ENCODE peak calls at places on chromosomes 11 and 22, in five cellular contexts. B, V, M, U and O are unnamed samples.

GRCh38 chr11:84930863-84931262 is 696.3 kb downstream of the DLG2 start:
- DNase-seq in B (no peak), V (no peak), M (no peak), U (no peak), O (no peak)

GRCh38 chr22:48710410-48710809 is 1117.3 kb downstream of the BRD1 start:
- DNase-seq in B (no peak), V (no peak), M (no peak), U (no peak), O (no peak)

GRCh38 chr11:944711-945470 is 19.2 kb downstream of the AP2A2 start:
- DNase-seq in B (no peak), V (no peak), M (no peak), U (no peak), O (no peak)

GRCh38 chr22:38176170-38176741 is 5.4 kb downstream of the PLA2G6 start:
- DNase-seq in B (peak; percentile 29), V (peak; percentile 62), M (peak; percentile 59), U (peak; percentile 61), O (peak; percentile 86)

GRCh38 chr11:92329644-92330043 is 105.0 kb downstream of the FAT3 start:
- DNase-seq in B (no peak), V (no peak), M (no peak), U (no peak), O (no peak)

GRCh38 chr22:19818264-19819208 is 36.1 kb downstream of the GNB1L start:
- DNase-seq in B (no peak), V (no peak), M (no peak), U (no peak), O (peak; percentile 58)

GRCh38 chr11:20854214-20854613 is 184.8 kb downstream of the NELL1 start:
- DNase-seq in B (no peak), V (peak; percentile 18), M (no peak), U (no peak), O (no peak)

GRCh38 chr11:75583710-75584658 is 21.9 kb downstream of the SERPINH1 start:
- DNase-seq in B (no peak), V (peak; percentile 82), M (no peak), U (peak; percentile 58), O (peak; percentile 75)

GRCh38 chr22:45428391-45429385 is 15.2 kb downstream of the RIBC2 start:
- DNase-seq in B (no peak), V (no peak), M (no peak), U (no peak), O (peak; percentile 16)

GRCh38 chr11:76699461-76700091 is 29.0 kb upstream of the LRRC32 start:
- DNase-seq in B (no peak), V (no peak), M (no peak), U (no peak), O (no peak)

GRCh38 chr11:2929880-2930704 is 872 bp upstream of the PHLDA2 start:
- DNase-seq in B (no peak), V (peak; percentile 84), M (no peak), U (no peak), O (peak; percentile 21)

GRCh38 chr11:86120807-86121206 is 51.9 kb upstream of the PICALM start:
- DNase-seq in B (no peak), V (no peak), M (no peak), U (no peak), O (no peak)

GRCh38 chr22:31973739-31974138 is 29.4 kb downstream of the YWHAH start:
- DNase-seq in B (no peak), V (no peak), M (no peak), U (no peak), O (no peak)

GRCh38 chr11:77131560-77131959 is 3.5 kb downstream of the MYO7A start:
- DNase-seq in B (no peak), V (no peak), M (no peak), U (no peak), O (no peak)

GRCh38 chr22:36453855-36454378 is 27.5 kb downstream of the TXN2 start:
- DNase-seq in B (no peak), V (no peak), M (no peak), U (no peak), O (no peak)

GRCh38 chr11:113697798-113698407 is 8.2 kb downstream of the TMPRSS5 start:
- DNase-seq in B (no peak), V (no peak), M (no peak), U (no peak), O (no peak)
- H3K27ac ChIP-seq in B (no peak overlapping the region), V (no peak overlapping the region), M (no peak overlapping the region), U (no peak overlapping the region), O (no peak overlapping the region)

DNA sequence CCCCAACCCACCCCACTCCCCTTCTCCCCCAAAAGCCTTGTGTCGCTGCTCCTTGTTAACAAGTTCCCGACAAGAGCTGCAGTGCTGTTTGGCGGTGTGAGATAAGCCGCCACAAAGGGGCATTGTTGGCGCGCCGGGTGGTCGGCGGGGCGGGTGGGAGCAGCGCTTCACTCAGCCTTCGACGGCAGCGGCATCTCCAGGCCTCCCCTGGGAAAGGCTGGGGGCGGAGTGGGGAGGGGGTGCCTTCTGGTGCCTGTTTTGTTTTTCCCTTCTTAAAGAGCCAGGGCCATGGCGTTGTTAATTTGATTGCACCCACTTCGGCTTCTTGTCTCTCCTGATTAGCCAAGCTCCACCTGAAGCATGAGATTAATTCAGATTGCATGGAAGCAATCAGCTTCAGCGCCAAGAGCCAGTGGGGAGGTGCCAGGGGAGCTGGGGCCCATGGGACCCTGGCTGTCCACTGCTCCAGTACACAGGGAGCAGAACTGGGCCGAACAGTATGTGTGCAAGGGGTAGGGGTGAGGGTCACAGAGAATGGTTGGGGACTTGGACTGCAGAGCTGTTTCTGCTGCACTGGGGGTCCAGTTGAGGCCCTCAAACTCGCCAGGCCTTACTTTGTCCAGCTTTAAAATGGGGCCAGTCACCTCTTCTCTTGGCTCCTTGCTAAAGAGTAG is 165.1 kb downstream of the CEP164 start:
- DNase-seq in B (no peak), V (no peak), M (no peak), U (no peak), O (no peak)
- TF ChIP-seq CTCF in B (no peak), V (no peak), M (no peak), U (no peak), O (no peak)

GRCh38 chr11:69965821-69966582 is 112.1 kb upstream of the ANO1 start:
- DNase-seq in B (no peak), V (peak; percentile 74), M (no peak), U (no peak), O (no peak)
- H3K27me3 ChIP-seq in B (no peaks in the 10 kb centered on the region), V (no peaks in the 10 kb centered on the region), M (no peaks in the 10 kb centered on the region), U (no peaks in the 10 kb centered on the region), O (no peaks in the 10 kb centered on the region)

GRCh38 chr11:45333506-45333971 is 47.4 kb upstream of the SYT13 start:
- DNase-seq in B (no peak), V (peak; percentile 47), M (no peak), U (no peak), O (peak; percentile 38)
- H3K27ac ChIP-seq in B (no peak overlapping the region), V (peak overlapping the region; percentile 69), M (peak overlapping the region; percentile 57), U (no peak overlapping the region), O (peak overlapping the region; percentile 69)

DNA sequence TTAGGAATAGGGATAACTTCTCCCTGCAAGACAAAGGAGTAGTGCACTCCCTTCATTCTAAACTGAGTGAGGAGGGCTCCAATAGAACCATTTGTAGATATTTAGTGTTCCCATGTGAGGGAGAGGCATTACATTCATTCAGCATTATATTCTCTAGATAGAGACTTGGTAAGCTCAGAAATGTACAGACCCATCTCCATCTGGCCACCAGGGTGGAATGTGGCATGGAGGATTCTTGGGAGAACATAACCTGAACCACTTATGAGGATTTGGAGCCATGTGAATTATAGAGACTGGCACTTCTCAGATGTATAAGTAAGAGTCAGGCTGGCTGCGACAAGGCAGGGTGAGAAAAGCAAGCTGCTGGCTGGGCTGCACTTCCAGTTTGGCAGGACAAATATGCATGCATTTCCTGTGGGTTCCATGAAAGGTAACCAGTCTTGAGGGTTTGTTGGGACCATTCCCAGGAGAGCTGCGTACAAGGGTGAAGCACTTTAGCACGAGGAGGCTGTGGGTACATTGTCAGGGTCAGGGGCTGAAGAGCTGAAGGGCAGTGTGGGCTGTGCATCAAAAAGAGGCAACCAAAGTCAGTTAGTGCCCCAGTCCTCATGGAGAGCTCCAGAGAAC is 9.2 kb downstream of the RRP8 start:
- DNase-seq in B (no peak), V (no peak), M (no peak), U (peak; percentile 3), O (no peak)
- TF ChIP-seq CTCF in B (no peak), V (no peak), M (no peak), U (no peak), O (no peak)

GRCh38 chr22:42831712-42832111 is 25.4 kb downstream of the ARFGAP3 start:
- DNase-seq in B (no peak), V (no peak), M (no peak), U (no peak), O (no peak)

GRCh38 chr22:42829311-42829710 is 27.8 kb downstream of the ARFGAP3 start:
- DNase-seq in B (no peak), V (no peak), M (no peak), U (no peak), O (no peak)

GRCh38 chr22:42833104-42833503 is 24.0 kb downstream of the ARFGAP3 start:
- DNase-seq in B (no peak), V (no peak), M (no peak), U (no peak), O (no peak)

GRCh38 chr22:42834177-42834949 is 22.7 kb downstream of the ARFGAP3 start:
- DNase-seq in B (no peak), V (no peak), M (no peak), U (no peak), O (no peak)

DNA sequence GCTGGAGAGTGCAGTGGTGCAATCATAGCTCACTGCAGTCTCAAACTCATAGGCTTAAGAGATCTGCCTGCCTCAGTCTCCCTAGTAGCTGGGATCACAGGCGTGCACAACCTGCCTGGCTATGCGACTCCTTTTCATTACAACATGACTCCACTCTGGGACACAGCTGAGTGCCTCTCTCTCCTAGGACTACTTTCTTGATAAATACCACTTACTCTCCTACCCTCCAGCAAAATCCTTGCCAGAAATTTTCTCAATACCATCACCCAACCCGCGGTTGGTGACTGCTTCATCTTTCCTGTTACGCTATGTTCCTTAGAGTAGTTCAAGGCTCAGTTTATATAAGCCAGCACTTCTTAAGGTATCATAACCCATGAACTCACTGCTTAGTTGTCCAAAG is 26.9 kb downstream of the ARFGAP3 start:
- DNase-seq in B (no peak), V (no peak), M (no peak), U (no peak), O (no peak)
- H3K27me3 ChIP-seq in B (no peaks in the 10 kb centered on the region), V (no peaks in the 10 kb centered on the region), M (no peaks in the 10 kb centered on the region), U (no peaks in the 10 kb centered on the region), O (no peaks in the 10 kb centered on the region)

GRCh38 chr22:49760630-49761571 is 66.8 kb downstream of the BRD1 start:
- DNase-seq in B (no peak), V (no peak), M (no peak), U (no peak), O (no peak)
- H3K27ac ChIP-seq in B (no peak overlapping the region), V (no peak overlapping the region), M (no peak overlapping the region), U (no peak overlapping the region), O (no peak overlapping the region)

GRCh38 chr11:68584097-68584496 is 100.2 kb upstream of the GAL start:
- DNase-seq in B (peak; percentile 43), V (peak; percentile 52), M (no peak), U (peak; percentile 21), O (no peak)
- TF ChIP-seq CTCF in B (peak; percentile 74), V (peak; percentile 43), M (peak; percentile 38), U (peak; percentile 42), O (no peak)

GRCh38 chr22:30077279-30077678 is 3.0 kb upstream of the HORMAD2 start:
- DNase-seq in B (no peak), V (peak; percentile 35), M (no peak), U (no peak), O (no peak)
- H3K27me3 ChIP-seq in B (no peaks in the 10 kb centered on the region), V (peaks cover 6% of the 10 kb centered on the region), M (no peaks in the 10 kb centered on the region), U (no peaks in the 10 kb centered on the region), O (no peaks in the 10 kb centered on the region)